ENCODE peak calls at places on chromosomes 12 and 14, in five cellular contexts. Z is uterus, D is upper lobe of left lung, E is DND-41, X is SK-N-SH. Q is an unnamed sample.

GRCh38 chr12:104263580-104264358 is 39.8 kb upstream of the EID3 start:
- DNase-seq in Z (no peak), D (no peak), E (no peak), X (peak; percentile 75), Q (no peak)

GRCh38 chr12:48640854-48641253 is 41.2 kb downstream of the KANSL2 start:
- DNase-seq in Z (no peak), D (no peak), E (no peak), X (no peak), Q (no peak)

GRCh38 chr12:70365648-70366518 is at the start of gene KCNMB4:
- DNase-seq in Z (peak; percentile 63), D (peak; percentile 61), E (peak; percentile 73), X (peak; percentile 94), Q (peak; percentile 73)

GRCh38 chr12:10940389-10940788 is 1.3 kb upstream of the TAS2R14 start:
- DNase-seq in Z (no peak), D (no peak), E (no peak), X (no peak), Q (no peak)

GRCh38 chr12:64042901-64043300 is 179.2 kb downstream of the KICS2 start:
- DNase-seq in Z (no peak), D (no peak), E (no peak), X (no peak), Q (no peak)

GRCh38 chr14:103028161-103028767 is 29.1 kb downstream of the CDC42BPB start:
- DNase-seq in Z (no peak), D (no peak), E (no peak), X (no peak), Q (no peak)

GRCh38 chr12:34304001-34304400 is 281.7 kb downstream of the ALG10 start:
- DNase-seq in Z (no peak), D (no peak), E (no peak), X (no peak), Q (no peak)

GRCh38 chr12:32917094-32917611 is 20.6 kb upstream of the PKP2 start:
- DNase-seq in Z (no peak), D (no peak), E (no peak), X (no peak), Q (no peak)

GRCh38 chr12:51419473-51420228 is 5.0 kb upstream of the SLC4A8 start:
- DNase-seq in Z (no peak), D (no peak), E (peak; percentile 29), X (no peak), Q (no peak)

GRCh38 chr12:28631831-28632230 is 441.6 kb downstream of the CCDC91 start:
- DNase-seq in Z (no peak), D (no peak), E (no peak), X (no peak), Q (no peak)

GRCh38 chr14:30330452-30330851 is 228.5 kb upstream of the G2E3 start:
- DNase-seq in Z (no peak), D (no peak), E (no peak), X (peak; percentile 8), Q (no peak)

GRCh38 chr14:74438351-74438915 is 12.4 kb upstream of the SYNDIG1L start:
- DNase-seq in Z (no peak), D (no peak), E (no peak), X (no peak), Q (no peak)

GRCh38 chr12:9365296-9365695 is 157.1 kb upstream of the PZP start:
- DNase-seq in Z (no peak), D (no peak), E (no peak), X (no peak), Q (no peak)

GRCh38 chr12:19998968-19999792 is 369.2 kb upstream of the PDE3A start:
- DNase-seq in Z (no peak), D (no peak), E (no peak), X (no peak), Q (no peak)

GRCh38 chr14:101959277-101959676 is 5.1 kb upstream of the DYNC1H1 start:
- DNase-seq in Z (no peak), D (no peak), E (no peak), X (no peak), Q (no peak)

GRCh38 chr12:118102070-118102469 is 1.7 kb downstream of the VSIG10 start:
- DNase-seq in Z (no peak), D (no peak), E (no peak), X (no peak), Q (no peak)

GRCh38 chr12:47360771-47361388 is 281.1 kb upstream of the AMIGO2 start:
- DNase-seq in Z (no peak), D (peak; percentile 33), E (peak; percentile 80), X (no peak), Q (no peak)

GRCh38 chr14:22012452-22012851 is 338.8 kb upstream of the OR4E1 start:
- DNase-seq in Z (no peak), D (no peak), E (no peak), X (no peak), Q (no peak)

GRCh38 chr14:65792208-65792905 is 379.8 kb downstream of the FUT8 start:
- DNase-seq in Z (no peak), D (no peak), E (no peak), X (peak; percentile 11), Q (no peak)

GRCh38 chr12:98998697-98999299 is 353.7 kb downstream of the APAF1 start:
- DNase-seq in Z (no peak), D (no peak), E (no peak), X (peak; percentile 55), Q (no peak)

GRCh38 chr12:62631531-62632520 is 165.2 kb downstream of the MON2 start:
- DNase-seq in Z (peak; percentile 76), D (peak; percentile 78), E (no peak), X (peak; percentile 89), Q (peak; percentile 36)
- TF ChIP-seq CTCF in Z (peak; percentile 24), D (no peak), E (no peak), X (peak; percentile 57), Q (no peak)

GRCh38 chr12:130322263-130322662 is 15.4 kb upstream of the PIWIL1 start:
- DNase-seq in Z (no peak), D (no peak), E (no peak), X (no peak), Q (no peak)
- H3K27ac ChIP-seq in Z (no peak overlapping the region), D (no peak overlapping the region), E (no peak overlapping the region), X (no peak overlapping the region), Q (no peak overlapping the region)

GRCh38 chr14:89484445-89484844 is 67.4 kb upstream of the FOXN3 start:
- DNase-seq in Z (no peak), D (peak; percentile 37), E (no peak), X (no peak), Q (no peak)
- H3K27me3 ChIP-seq in Z (no peaks in the 10 kb centered on the region), D (no peaks in the 10 kb centered on the region), E (no peaks in the 10 kb centered on the region), X (no peaks in the 10 kb centered on the region), Q (no peaks in the 10 kb centered on the region)

GRCh38 chr14:94411638-94412037 is 23.2 kb upstream of the SERPINA1 start:
- DNase-seq in Z (no peak), D (peak; percentile 31), E (no peak), X (no peak), Q (no peak)

GRCh38 chr14:94407906-94408305 is 19.5 kb upstream of the SERPINA1 start:
- DNase-seq in Z (no peak), D (no peak), E (no peak), X (no peak), Q (no peak)

GRCh38 chr14:94408546-94409095 is 20.2 kb upstream of the SERPINA1 start:
- DNase-seq in Z (no peak), D (no peak), E (no peak), X (no peak), Q (no peak)

GRCh38 chr14:94412671-94413638 is 24.6 kb upstream of the SERPINA1 start:
- DNase-seq in Z (no peak), D (peak; percentile 57), E (no peak), X (no peak), Q (no peak)
- TF ChIP-seq CTCF in Z (no peak), D (no peak), E (no peak), X (peak; percentile 58), Q (no peak)

GRCh38 chr14:51847489-51847796 is 13.0 kb upstream of the GNG2 start:
- DNase-seq in Z (no peak), D (no peak), E (no peak), X (no peak), Q (no peak)
- H3K27ac ChIP-seq in Z (no peak overlapping the region), D (peak overlapping the region; percentile 84), E (peak overlapping the region; percentile 86), X (no peak overlapping the region), Q (peak overlapping the region; percentile 100)

DNA sequence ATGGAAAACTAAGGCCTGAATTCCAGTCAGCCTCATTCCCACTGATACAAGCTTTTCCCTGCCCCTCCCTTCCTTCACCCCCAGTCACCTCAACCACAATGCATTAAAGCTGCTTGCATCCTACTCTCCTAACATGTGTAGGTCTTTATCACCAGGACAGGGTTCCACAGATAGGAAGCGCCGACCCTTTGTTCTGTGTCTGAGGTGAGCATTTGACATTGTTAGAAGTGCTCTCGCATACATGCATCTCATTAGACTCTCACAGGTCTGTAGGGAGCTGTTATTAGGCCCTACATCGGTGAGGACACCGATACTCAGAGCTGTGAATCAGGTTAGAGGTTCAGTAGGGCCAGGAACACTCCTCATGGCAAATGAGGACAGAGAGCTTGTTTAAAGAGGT is 13.2 kb upstream of the EDDM3A start:
- DNase-seq in Z (no peak), D (no peak), E (no peak), X (no peak), Q (no peak)
- H3K27me3 ChIP-seq in Z (no peaks in the 10 kb centered on the region), D (no peaks in the 10 kb centered on the region), E (no peaks in the 10 kb centered on the region), X (peaks cover 8% of the 10 kb centered on the region), Q (no peaks in the 10 kb centered on the region)

GRCh38 chr14:77110286-77110685 is 12.2 kb downstream of the CIPC start:
- DNase-seq in Z (no peak), D (no peak), E (no peak), X (no peak), Q (no peak)

GRCh38 chr14:77109656-77110055 is 11.6 kb downstream of the CIPC start:
- DNase-seq in Z (no peak), D (no peak), E (no peak), X (no peak), Q (no peak)

GRCh38 chr14:77107228-77107627 is 9.2 kb downstream of the CIPC start:
- DNase-seq in Z (no peak), D (no peak), E (no peak), X (no peak), Q (no peak)

GRCh38 chr14:77106666-77107065 is 8.6 kb downstream of the CIPC start:
- DNase-seq in Z (no peak), D (no peak), E (no peak), X (no peak), Q (no peak)

GRCh38 chr14:77108753-77109152 is 10.7 kb downstream of the CIPC start:
- DNase-seq in Z (no peak), D (no peak), E (no peak), X (no peak), Q (no peak)
- TF ChIP-seq CTCF in Z (no peak), D (no peak), E (no peak), X (no peak), Q (no peak)

DNA sequence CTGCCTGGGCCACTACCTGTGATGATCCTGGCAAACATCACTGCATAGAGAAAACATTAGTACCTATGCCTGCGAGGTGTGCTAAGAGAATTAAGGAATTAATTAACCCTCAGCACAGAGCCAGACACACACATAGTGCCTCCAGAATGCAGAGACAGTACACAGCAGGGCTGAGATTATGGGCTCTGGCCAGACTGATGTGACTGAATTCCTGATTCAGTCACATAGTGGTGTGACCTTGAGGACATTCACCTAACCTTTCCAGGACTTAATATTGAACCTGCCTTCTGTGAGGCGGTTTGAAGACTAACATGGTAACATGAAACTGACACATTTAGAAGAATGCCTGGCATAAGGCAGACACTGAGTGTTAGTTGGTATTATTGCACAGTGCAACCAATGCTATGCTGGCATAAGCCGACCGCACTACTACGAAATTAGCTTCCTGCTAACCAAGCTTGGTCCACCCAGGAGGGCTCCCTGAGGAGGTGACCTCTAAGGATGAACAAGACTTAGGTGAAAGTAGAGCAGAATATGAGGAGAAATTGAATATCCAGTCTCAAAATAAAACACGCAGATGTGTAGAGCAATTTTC is 32.0 kb upstream of the SELPLG start:
- DNase-seq in Z (no peak), D (no peak), E (no peak), X (no peak), Q (no peak)
- H3K27ac ChIP-seq in Z (peak overlapping the region; percentile 90), D (peak overlapping the region; percentile 85), E (peak overlapping the region; percentile 32), X (peak overlapping the region; percentile 91), Q (no peak overlapping the region)

GRCh38 chr14:100822007-100822406 is 3.9 kb upstream of the MEG3 start:
- DNase-seq in Z (no peak), D (no peak), E (no peak), X (no peak), Q (no peak)
- H3K27me3 ChIP-seq in Z (no peaks in the 10 kb centered on the region), D (no peaks in the 10 kb centered on the region), E (no peaks in the 10 kb centered on the region), X (no peaks in the 10 kb centered on the region), Q (peaks cover 31% of the 10 kb centered on the region)